ENCODE peak calls at places on chromosome 3, in eight cellular contexts. One of them, this sample, is unnamed.

GRCh38 chr3:155242342-155242741 is 51.1 kb downstream of the STRIT1 start:
- DNase-seq in EL: peak
- DNase-seq in adipocyte: peak
- DNase-seq in stimulated activated naive CD4-positive, alpha-beta T cell: no peak
- DNase-seq in right cardiac atrium: no peak
- DNase-seq in T1000: no peak
- DNase-seq in brain microvascular endothelial cell: no peak
- DNase-seq in T-helper 1 cell: no peak
- DNase-seq in this sample: no peak

GRCh38 chr3:44861412-44862220 is at the start of gene TMEM42:
- DNase-seq in T1000: peak
- DNase-seq in EL: peak
- DNase-seq in T-helper 1 cell: peak
- DNase-seq in brain microvascular endothelial cell: peak
- DNase-seq in adipocyte: peak
- DNase-seq in right cardiac atrium: peak
- DNase-seq in stimulated activated naive CD4-positive, alpha-beta T cell: peak
- DNase-seq in this sample: peak

GRCh38 chr3:194375473-194375872 is 5.9 kb upstream of the LRRC15 start:
- DNase-seq in adipocyte: no peak
- DNase-seq in brain microvascular endothelial cell: no peak
- DNase-seq in T-helper 1 cell: no peak
- DNase-seq in EL: no peak
- DNase-seq in right cardiac atrium: no peak
- DNase-seq in T1000: no peak
- DNase-seq in stimulated activated naive CD4-positive, alpha-beta T cell: no peak
- DNase-seq in this sample: peak

GRCh38 chr3:102200126-102200525 is 234.7 kb upstream of the ZPLD1 start:
- DNase-seq in brain microvascular endothelial cell: peak
- DNase-seq in T1000: no peak
- DNase-seq in stimulated activated naive CD4-positive, alpha-beta T cell: no peak
- DNase-seq in adipocyte: no peak
- DNase-seq in T-helper 1 cell: no peak
- DNase-seq in right cardiac atrium: no peak
- DNase-seq in EL: peak
- DNase-seq in this sample: no peak

GRCh38 chr3:56800373-56801150 is 1.2 kb downstream of the ARHGEF3 start:
- DNase-seq in T1000: no peak
- DNase-seq in brain microvascular endothelial cell: no peak
- DNase-seq in EL: no peak
- DNase-seq in stimulated activated naive CD4-positive, alpha-beta T cell: peak
- DNase-seq in right cardiac atrium: peak
- DNase-seq in adipocyte: no peak
- DNase-seq in T-helper 1 cell: peak
- DNase-seq in this sample: no peak

GRCh38 chr3:44926172-44926571 is 49.8 kb downstream of the ZDHHC3 start:
- DNase-seq in EL: no peak
- DNase-seq in right cardiac atrium: no peak
- DNase-seq in stimulated activated naive CD4-positive, alpha-beta T cell: no peak
- DNase-seq in brain microvascular endothelial cell: no peak
- DNase-seq in T1000: no peak
- DNase-seq in adipocyte: no peak
- DNase-seq in T-helper 1 cell: no peak
- DNase-seq in this sample: no peak

GRCh38 chr3:114758828-114759709 is 388.0 kb downstream of the ZBTB20 start:
- DNase-seq in T-helper 1 cell: no peak
- DNase-seq in right cardiac atrium: no peak
- DNase-seq in adipocyte: peak
- DNase-seq in brain microvascular endothelial cell: no peak
- DNase-seq in EL: peak
- DNase-seq in T1000: no peak
- DNase-seq in stimulated activated naive CD4-positive, alpha-beta T cell: no peak
- DNase-seq in this sample: peak

GRCh38 chr3:172367205-172368105 is 80.8 kb downstream of the GHSR start:
- DNase-seq in right cardiac atrium: no peak
- DNase-seq in T1000: no peak
- DNase-seq in adipocyte: peak
- DNase-seq in brain microvascular endothelial cell: peak
- DNase-seq in EL: peak
- DNase-seq in T-helper 1 cell: no peak
- DNase-seq in stimulated activated naive CD4-positive, alpha-beta T cell: no peak
- DNase-seq in this sample: peak

GRCh38 chr3:40645883-40646282 is 121.1 kb downstream of the ZNF621 start:
- DNase-seq in stimulated activated naive CD4-positive, alpha-beta T cell: no peak
- DNase-seq in T1000: peak
- DNase-seq in adipocyte: no peak
- DNase-seq in T-helper 1 cell: no peak
- DNase-seq in right cardiac atrium: no peak
- DNase-seq in brain microvascular endothelial cell: no peak
- DNase-seq in EL: no peak
- DNase-seq in this sample: no peak

GRCh38 chr3:105367406-105368213 is 901 bp downstream of the ALCAM start:
- DNase-seq in brain microvascular endothelial cell: peak
- DNase-seq in stimulated activated naive CD4-positive, alpha-beta T cell: peak
- DNase-seq in right cardiac atrium: peak
- DNase-seq in T1000: peak
- DNase-seq in EL: peak
- DNase-seq in T-helper 1 cell: peak
- DNase-seq in adipocyte: peak
- DNase-seq in this sample: peak

GRCh38 chr3:159418571-159419526 is 569.8 kb upstream of the IL12A start:
- DNase-seq in EL: peak
- DNase-seq in right cardiac atrium: no peak
- DNase-seq in stimulated activated naive CD4-positive, alpha-beta T cell: no peak
- DNase-seq in T-helper 1 cell: no peak
- DNase-seq in T1000: no peak
- DNase-seq in brain microvascular endothelial cell: peak
- DNase-seq in adipocyte: peak
- DNase-seq in this sample: no peak

GRCh38 chr3:6468589-6468988 is 392.3 kb upstream of the GRM7 start:
- DNase-seq in T1000: no peak
- DNase-seq in T-helper 1 cell: no peak
- DNase-seq in EL: no peak
- DNase-seq in adipocyte: no peak
- DNase-seq in stimulated activated naive CD4-positive, alpha-beta T cell: no peak
- DNase-seq in brain microvascular endothelial cell: no peak
- DNase-seq in right cardiac atrium: no peak
- DNase-seq in this sample: no peak

GRCh38 chr3:52841981-52842340 is 7.1 kb upstream of the MUSTN1 start:
- DNase-seq in stimulated activated naive CD4-positive, alpha-beta T cell: no peak
- DNase-seq in EL: no peak
- DNase-seq in adipocyte: no peak
- DNase-seq in brain microvascular endothelial cell: no peak
- DNase-seq in T1000: no peak
- DNase-seq in right cardiac atrium: peak
- DNase-seq in T-helper 1 cell: no peak
- DNase-seq in this sample: no peak

GRCh38 chr3:134279466-134279865 is 28.8 kb upstream of the RYK start:
- DNase-seq in T1000: no peak
- DNase-seq in EL: no peak
- DNase-seq in T-helper 1 cell: no peak
- DNase-seq in stimulated activated naive CD4-positive, alpha-beta T cell: no peak
- DNase-seq in adipocyte: peak
- DNase-seq in brain microvascular endothelial cell: no peak
- DNase-seq in right cardiac atrium: no peak
- DNase-seq in this sample: no peak

GRCh38 chr3:160941885-160942494 is 163.2 kb downstream of the B3GALNT1 start:
- DNase-seq in adipocyte: peak
- DNase-seq in stimulated activated naive CD4-positive, alpha-beta T cell: no peak
- DNase-seq in T1000: no peak
- DNase-seq in EL: peak
- DNase-seq in T-helper 1 cell: no peak
- DNase-seq in right cardiac atrium: peak
- DNase-seq in brain microvascular endothelial cell: peak
- DNase-seq in this sample: peak

GRCh38 chr3:30421261-30421660 is 185.1 kb upstream of the TGFBR2 start:
- DNase-seq in right cardiac atrium: no peak
- DNase-seq in T1000: no peak
- DNase-seq in T-helper 1 cell: no peak
- DNase-seq in adipocyte: peak
- DNase-seq in EL: peak
- DNase-seq in brain microvascular endothelial cell: peak
- DNase-seq in stimulated activated naive CD4-positive, alpha-beta T cell: no peak
- DNase-seq in this sample: no peak

GRCh38 chr3:57105585-57105984 is 45.1 kb downstream of the SPATA12 start:
- DNase-seq in EL: no peak
- DNase-seq in adipocyte: no peak
- DNase-seq in T-helper 1 cell: no peak
- DNase-seq in right cardiac atrium: no peak
- DNase-seq in brain microvascular endothelial cell: no peak
- DNase-seq in T1000: no peak
- DNase-seq in stimulated activated naive CD4-positive, alpha-beta T cell: no peak
- DNase-seq in this sample: no peak

GRCh38 chr3:150333482-150333881 is 74.6 kb upstream of the TSC22D2 start:
- DNase-seq in T-helper 1 cell: no peak
- DNase-seq in stimulated activated naive CD4-positive, alpha-beta T cell: no peak
- DNase-seq in adipocyte: no peak
- DNase-seq in T1000: no peak
- DNase-seq in right cardiac atrium: no peak
- DNase-seq in brain microvascular endothelial cell: no peak
- DNase-seq in EL: no peak
- DNase-seq in this sample: no peak

GRCh38 chr3:156151824-156152428 is 31.5 kb downstream of the KCNAB1 start:
- DNase-seq in T1000: peak
- DNase-seq in stimulated activated naive CD4-positive, alpha-beta T cell: peak
- DNase-seq in right cardiac atrium: peak
- DNase-seq in brain microvascular endothelial cell: peak
- DNase-seq in T-helper 1 cell: peak
- DNase-seq in EL: peak
- DNase-seq in adipocyte: peak
- DNase-seq in this sample: peak

GRCh38 chr3:146655333-146655996 is 50.3 kb upstream of the PLSCR5 start:
- DNase-seq in adipocyte: peak
- DNase-seq in brain microvascular endothelial cell: no peak
- DNase-seq in T-helper 1 cell: no peak
- DNase-seq in T1000: no peak
- DNase-seq in stimulated activated naive CD4-positive, alpha-beta T cell: no peak
- DNase-seq in EL: no peak
- DNase-seq in right cardiac atrium: no peak
- DNase-seq in this sample: no peak

GRCh38 chr3:14289590-14290453 is 111.2 kb downstream of the LSM3 start:
- DNase-seq in T1000: no peak
- DNase-seq in right cardiac atrium: no peak
- DNase-seq in adipocyte: peak
- DNase-seq in EL: peak
- DNase-seq in brain microvascular endothelial cell: peak
- DNase-seq in T-helper 1 cell: no peak
- DNase-seq in stimulated activated naive CD4-positive, alpha-beta T cell: no peak
- DNase-seq in this sample: no peak

GRCh38 chr3:16113704-16114103 is 60.8 kb upstream of the GALNT15 start:
- DNase-seq in adipocyte: peak
- DNase-seq in EL: peak
- DNase-seq in stimulated activated naive CD4-positive, alpha-beta T cell: no peak
- DNase-seq in right cardiac atrium: no peak
- DNase-seq in T-helper 1 cell: no peak
- DNase-seq in brain microvascular endothelial cell: peak
- DNase-seq in T1000: no peak
- DNase-seq in this sample: no peak

GRCh38 chr3:65284971-65285370 is 597.2 kb upstream of the ADAMTS9 start:
- DNase-seq in right cardiac atrium: no peak
- DNase-seq in stimulated activated naive CD4-positive, alpha-beta T cell: no peak
- DNase-seq in T-helper 1 cell: no peak
- DNase-seq in EL: no peak
- DNase-seq in brain microvascular endothelial cell: no peak
- DNase-seq in T1000: no peak
- DNase-seq in adipocyte: peak
- DNase-seq in this sample: no peak

GRCh38 chr3:148955544-148956346 is 35.6 kb upstream of the GYG1 start:
- DNase-seq in EL: peak
- DNase-seq in T1000: no peak
- DNase-seq in brain microvascular endothelial cell: peak
- DNase-seq in stimulated activated naive CD4-positive, alpha-beta T cell: peak
- DNase-seq in adipocyte: peak
- DNase-seq in right cardiac atrium: no peak
- DNase-seq in T-helper 1 cell: no peak
- DNase-seq in this sample: peak

GRCh38 chr3:52519445-52520140 is 14.1 kb downstream of the NT5DC2 start:
- DNase-seq in adipocyte: no peak
- DNase-seq in right cardiac atrium: peak
- DNase-seq in T-helper 1 cell: no peak
- DNase-seq in EL: no peak
- DNase-seq in brain microvascular endothelial cell: no peak
- DNase-seq in stimulated activated naive CD4-positive, alpha-beta T cell: no peak
- DNase-seq in T1000: no peak
- DNase-seq in this sample: no peak

GRCh38 chr3:89340431-89340830 is 233.0 kb downstream of the EPHA3 start:
- DNase-seq in adipocyte: peak
- DNase-seq in stimulated activated naive CD4-positive, alpha-beta T cell: no peak
- DNase-seq in T1000: no peak
- DNase-seq in right cardiac atrium: no peak
- DNase-seq in T-helper 1 cell: no peak
- DNase-seq in EL: no peak
- DNase-seq in brain microvascular endothelial cell: no peak
- DNase-seq in this sample: no peak

GRCh38 chr3:67559029-67559605 is 95.3 kb downstream of the SUCLG2 start:
- DNase-seq in right cardiac atrium: no peak
- DNase-seq in T1000: no peak
- DNase-seq in brain microvascular endothelial cell: no peak
- DNase-seq in adipocyte: no peak
- DNase-seq in stimulated activated naive CD4-positive, alpha-beta T cell: no peak
- DNase-seq in T-helper 1 cell: no peak
- DNase-seq in EL: no peak
- DNase-seq in this sample: no peak

GRCh38 chr3:155989536-155989935 is 119.1 kb downstream of the GMPS start:
- DNase-seq in right cardiac atrium: no peak
- DNase-seq in adipocyte: no peak
- DNase-seq in T-helper 1 cell: no peak
- DNase-seq in brain microvascular endothelial cell: no peak
- DNase-seq in EL: no peak
- DNase-seq in stimulated activated naive CD4-positive, alpha-beta T cell: no peak
- DNase-seq in T1000: no peak
- DNase-seq in this sample: no peak